ENCODE peak calls at places on chromosomes 13 and 19, in four cellular contexts. One of them, this sample, is unnamed. For H3K36me3 and H3K4me1, the result is how much of the 10 kb centered on the place peaks cover.

GRCh38 chr19:37362733-37363132 is 8.2 kb upstream of the ZNF527 start:
- DNase-seq in HepG2: peak
- DNase-seq in CD4-positive, CD25-positive, alpha-beta regulatory T cell: no peak
- DNase-seq in transverse colon: no peak
- DNase-seq in this sample: no peak

GRCh38 chr19:3513198-3514140 is 7.4 kb downstream of the FZR1 start:
- DNase-seq in HepG2: no peak
- DNase-seq in CD4-positive, CD25-positive, alpha-beta regulatory T cell: no peak
- DNase-seq in transverse colon: no peak
- DNase-seq in this sample: no peak

GRCh38 chr13:102907886-102908515 is 62.2 kb downstream of the ERCC5 start:
- DNase-seq in HepG2: no peak
- DNase-seq in CD4-positive, CD25-positive, alpha-beta regulatory T cell: no peak
- DNase-seq in transverse colon: no peak
- DNase-seq in this sample: no peak

GRCh38 chr19:18284710-18285430 is 3.4 kb upstream of the JUND start:
- DNase-seq in HepG2: no peak
- DNase-seq in CD4-positive, CD25-positive, alpha-beta regulatory T cell: no peak
- DNase-seq in transverse colon: no peak
- DNase-seq in this sample: no peak

GRCh38 chr19:23415561-23416191 is 20.4 kb upstream of the ZNF91 start:
- DNase-seq in HepG2: no peak
- DNase-seq in CD4-positive, CD25-positive, alpha-beta regulatory T cell: no peak
- DNase-seq in transverse colon: peak
- DNase-seq in this sample: no peak

GRCh38 chr13:22883961-22884360 is 296.8 kb upstream of the SGCG start:
- DNase-seq in HepG2: no peak
- DNase-seq in CD4-positive, CD25-positive, alpha-beta regulatory T cell: no peak
- DNase-seq in transverse colon: no peak
- DNase-seq in this sample: no peak

GRCh38 chr13:43072394-43072793 is 49.0 kb downstream of the DNAJC15 start:
- DNase-seq in HepG2: no peak
- DNase-seq in CD4-positive, CD25-positive, alpha-beta regulatory T cell: no peak
- DNase-seq in transverse colon: no peak
- DNase-seq in this sample: no peak

GRCh38 chr13:64007334-64007733 is 2591.7 kb upstream of the PCDH20 start:
- DNase-seq in HepG2: no peak
- DNase-seq in CD4-positive, CD25-positive, alpha-beta regulatory T cell: no peak
- DNase-seq in transverse colon: no peak
- DNase-seq in this sample: no peak

GRCh38 chr13:112968380-112968909 is 569 bp upstream of the MCF2L start:
- DNase-seq in HepG2: no peak
- DNase-seq in CD4-positive, CD25-positive, alpha-beta regulatory T cell: peak
- DNase-seq in transverse colon: peak
- DNase-seq in this sample: peak

GRCh38 chr13:79904581-79904980 is 423.6 kb downstream of the NDFIP2 start:
- DNase-seq in HepG2: no peak
- DNase-seq in CD4-positive, CD25-positive, alpha-beta regulatory T cell: no peak
- DNase-seq in transverse colon: no peak
- DNase-seq in this sample: no peak

GRCh38 chr13:19071161-19071936 is 110.3 kb downstream of the TUBA3C start:
- DNase-seq in HepG2: no peak
- DNase-seq in CD4-positive, CD25-positive, alpha-beta regulatory T cell: no peak
- DNase-seq in transverse colon: no peak
- DNase-seq in this sample: no peak

GRCh38 chr13:37870489-37870845 is 895 bp upstream of the TRPC4 start:
- DNase-seq in HepG2: no peak
- DNase-seq in CD4-positive, CD25-positive, alpha-beta regulatory T cell: no peak
- DNase-seq in transverse colon: no peak
- DNase-seq in this sample: no peak

GRCh38 chr19:43432866-43433673 is 18.4 kb downstream of the TEX101 start:
- DNase-seq in HepG2: peak
- DNase-seq in CD4-positive, CD25-positive, alpha-beta regulatory T cell: peak
- DNase-seq in transverse colon: peak
- DNase-seq in this sample: peak

GRCh38 chr19:3534375-3535234 is 4.4 kb upstream of the TEKTIP1 start:
- DNase-seq in HepG2: no peak
- DNase-seq in CD4-positive, CD25-positive, alpha-beta regulatory T cell: no peak
- DNase-seq in transverse colon: no peak
- DNase-seq in this sample: no peak

GRCh38 chr19:55340784-55341147 is 1.1 kb downstream of the KMT5C start:
- DNase-seq in HepG2: no peak
- DNase-seq in CD4-positive, CD25-positive, alpha-beta regulatory T cell: no peak
- DNase-seq in transverse colon: peak
- DNase-seq in this sample: peak

GRCh38 chr13:43473437-43473836 is 313.3 kb downstream of the ENOX1 start:
- DNase-seq in HepG2: no peak
- DNase-seq in CD4-positive, CD25-positive, alpha-beta regulatory T cell: no peak
- DNase-seq in transverse colon: no peak
- DNase-seq in this sample: no peak

GRCh38 chr19:10018786-10019185 is 5.5 kb downstream of the RDH8 start:
- DNase-seq in HepG2: no peak
- DNase-seq in CD4-positive, CD25-positive, alpha-beta regulatory T cell: no peak
- DNase-seq in transverse colon: no peak
- DNase-seq in this sample: no peak

GRCh38 chr13:113750554-113751399 is 8.2 kb upstream of the TMEM255B start:
- DNase-seq in HepG2: no peak
- DNase-seq in CD4-positive, CD25-positive, alpha-beta regulatory T cell: no peak
- DNase-seq in transverse colon: no peak
- DNase-seq in this sample: no peak

GRCh38 chr19:16458391-16459128 is 13.2 kb downstream of the EPS15L1 start:
- DNase-seq in HepG2: peak
- DNase-seq in CD4-positive, CD25-positive, alpha-beta regulatory T cell: no peak
- DNase-seq in transverse colon: no peak
- DNase-seq in this sample: no peak

GRCh38 chr13:111005808-111006494 is 91.1 kb upstream of the ANKRD10 start:
- DNase-seq in HepG2: no peak
- DNase-seq in CD4-positive, CD25-positive, alpha-beta regulatory T cell: no peak
- DNase-seq in transverse colon: peak
- DNase-seq in this sample: no peak

GRCh38 chr19:12996542-12997094 is 1.3 kb downstream of the NFIX start:
- DNase-seq in HepG2: peak
- DNase-seq in CD4-positive, CD25-positive, alpha-beta regulatory T cell: no peak
- DNase-seq in transverse colon: no peak
- DNase-seq in this sample: no peak

GRCh38 chr19:44737238-44738160 is 11.0 kb upstream of the BCL3 start:
- DNase-seq in HepG2: peak
- DNase-seq in CD4-positive, CD25-positive, alpha-beta regulatory T cell: no peak
- DNase-seq in transverse colon: peak
- DNase-seq in this sample: no peak

GRCh38 chr19:30155529-30156200 is 213.6 kb downstream of the URI1 start:
- DNase-seq in HepG2: no peak
- DNase-seq in CD4-positive, CD25-positive, alpha-beta regulatory T cell: no peak
- DNase-seq in transverse colon: no peak
- DNase-seq in this sample: no peak

GRCh38 chr19:8654591-8655339 is 24.3 kb downstream of the NFILZ start:
- DNase-seq in HepG2: no peak
- DNase-seq in CD4-positive, CD25-positive, alpha-beta regulatory T cell: peak
- DNase-seq in transverse colon: peak
- DNase-seq in this sample: peak

GRCh38 chr13:113647351-113648217 is 10.4 kb downstream of the ATP4B start:
- DNase-seq in HepG2: no peak
- DNase-seq in CD4-positive, CD25-positive, alpha-beta regulatory T cell: no peak
- DNase-seq in transverse colon: peak
- DNase-seq in this sample: no peak

GRCh38 chr13:51221674-51222509 is at the start of gene FAM124A:
- DNase-seq in HepG2: no peak
- DNase-seq in CD4-positive, CD25-positive, alpha-beta regulatory T cell: no peak
- DNase-seq in transverse colon: peak
- DNase-seq in this sample: peak

GRCh38 chr13:48316826-48317510 is 13.4 kb downstream of the RB1 start:
- DNase-seq in HepG2: no peak
- DNase-seq in CD4-positive, CD25-positive, alpha-beta regulatory T cell: no peak
- DNase-seq in transverse colon: no peak
- DNase-seq in this sample: no peak

GRCh38 chr13:35898041-35898440 is 233.1 kb downstream of the DCLK1 start:
- DNase-seq in HepG2: no peak
- DNase-seq in CD4-positive, CD25-positive, alpha-beta regulatory T cell: no peak
- DNase-seq in transverse colon: no peak
- DNase-seq in this sample: no peak

DNA sequence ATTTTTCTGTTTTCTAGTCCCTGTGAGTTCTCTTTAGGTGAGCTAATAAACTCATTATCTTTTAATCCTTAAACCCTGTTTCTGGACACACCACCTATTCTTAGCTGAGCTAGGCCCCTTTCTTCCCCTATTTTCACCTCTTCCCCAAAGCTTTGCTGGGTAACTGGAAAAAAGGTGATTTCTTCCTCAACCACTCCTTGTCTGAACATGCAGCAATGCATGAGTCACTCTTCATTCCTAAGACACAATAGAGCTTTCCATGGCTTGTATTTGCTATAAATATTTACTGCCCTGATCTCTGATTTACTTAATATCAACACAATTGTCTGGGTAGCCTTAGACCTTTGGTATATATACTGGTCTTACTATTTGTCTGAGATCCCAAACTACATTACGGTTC is 370.9 kb downstream of the KLF5 start:
- DNase-seq in HepG2: no peak
- DNase-seq in CD4-positive, CD25-positive, alpha-beta regulatory T cell: no peak
- DNase-seq in transverse colon: no peak
- DNase-seq in this sample: no peak
- H3K27ac ChIP-seq in HepG2: no peak
- H3K27ac ChIP-seq in CD4-positive, CD25-positive, alpha-beta regulatory T cell: no peak
- H3K27ac ChIP-seq in transverse colon: no peak
- H3K27ac ChIP-seq in this sample: no peak

GRCh38 chr13:95607363-95607762 is 37.1 kb downstream of the DZIP1 start:
- DNase-seq in HepG2: no peak
- DNase-seq in CD4-positive, CD25-positive, alpha-beta regulatory T cell: no peak
- DNase-seq in transverse colon: no peak
- DNase-seq in this sample: no peak

GRCh38 chr13:95604534-95604915 is 40.0 kb downstream of the DZIP1 start:
- DNase-seq in HepG2: no peak
- DNase-seq in CD4-positive, CD25-positive, alpha-beta regulatory T cell: no peak
- DNase-seq in transverse colon: no peak
- DNase-seq in this sample: no peak

GRCh38 chr13:95605426-95606125 is 38.9 kb downstream of the DZIP1 start:
- DNase-seq in HepG2: no peak
- DNase-seq in CD4-positive, CD25-positive, alpha-beta regulatory T cell: no peak
- DNase-seq in transverse colon: no peak
- DNase-seq in this sample: no peak

GRCh38 chr13:95603887-95604533 is 40.5 kb downstream of the DZIP1 start:
- DNase-seq in HepG2: peak
- DNase-seq in CD4-positive, CD25-positive, alpha-beta regulatory T cell: no peak
- DNase-seq in transverse colon: peak
- DNase-seq in this sample: no peak

GRCh38 chr13:95608640-95609280 is 35.7 kb downstream of the DZIP1 start:
- DNase-seq in HepG2: no peak
- DNase-seq in CD4-positive, CD25-positive, alpha-beta regulatory T cell: no peak
- DNase-seq in transverse colon: no peak
- DNase-seq in this sample: no peak
- H3K36me3 ChIP-seq in HepG2: under half
- H3K36me3 ChIP-seq in CD4-positive, CD25-positive, alpha-beta regulatory T cell: under half
- H3K36me3 ChIP-seq in transverse colon: under half
- H3K36me3 ChIP-seq in this sample: under half

DNA sequence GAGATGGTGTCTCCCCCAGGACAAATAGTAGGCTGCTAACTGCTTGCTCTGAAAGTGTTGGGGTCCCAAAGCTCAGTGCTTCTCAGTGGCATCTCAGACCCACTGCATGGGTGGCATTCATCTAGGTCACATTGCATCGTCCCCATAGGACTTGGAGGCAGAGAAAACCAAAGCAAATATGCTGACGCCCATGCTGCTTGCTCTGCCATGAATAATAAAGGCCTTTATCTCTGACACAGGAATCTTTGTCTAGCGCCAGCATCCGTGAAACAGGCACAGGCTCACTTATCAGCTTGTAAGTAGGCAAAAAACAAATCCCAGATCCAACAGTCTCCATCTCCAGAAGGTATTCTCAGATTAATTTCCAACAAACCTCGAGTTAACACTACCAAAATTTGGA is 18.9 kb upstream of the IPO5 start:
- DNase-seq in HepG2: no peak
- DNase-seq in CD4-positive, CD25-positive, alpha-beta regulatory T cell: no peak
- DNase-seq in transverse colon: no peak
- DNase-seq in this sample: no peak
- H3K4me1 ChIP-seq in HepG2: under half
- H3K4me1 ChIP-seq in CD4-positive, CD25-positive, alpha-beta regulatory T cell: under half
- H3K4me1 ChIP-seq in transverse colon: under half
- H3K4me1 ChIP-seq in this sample: under half

GRCh38 chr13:39586956-39587605 is 15.9 kb downstream of the LHFPL6 start:
- DNase-seq in HepG2: no peak
- DNase-seq in CD4-positive, CD25-positive, alpha-beta regulatory T cell: no peak
- DNase-seq in transverse colon: no peak
- DNase-seq in this sample: no peak

GRCh38 chr13:39586142-39586541 is 16.9 kb downstream of the LHFPL6 start:
- DNase-seq in HepG2: no peak
- DNase-seq in CD4-positive, CD25-positive, alpha-beta regulatory T cell: no peak
- DNase-seq in transverse colon: no peak
- DNase-seq in this sample: no peak

GRCh38 chr13:39588384-39588783 is 14.6 kb downstream of the LHFPL6 start:
- DNase-seq in HepG2: no peak
- DNase-seq in CD4-positive, CD25-positive, alpha-beta regulatory T cell: no peak
- DNase-seq in transverse colon: no peak
- DNase-seq in this sample: no peak

GRCh38 chr13:39587939-39588338 is 15.1 kb downstream of the LHFPL6 start:
- DNase-seq in HepG2: no peak
- DNase-seq in CD4-positive, CD25-positive, alpha-beta regulatory T cell: no peak
- DNase-seq in transverse colon: no peak
- DNase-seq in this sample: no peak

GRCh38 chr13:39590466-39591036 is 12.4 kb downstream of the LHFPL6 start:
- DNase-seq in HepG2: no peak
- DNase-seq in CD4-positive, CD25-positive, alpha-beta regulatory T cell: no peak
- DNase-seq in transverse colon: no peak
- DNase-seq in this sample: no peak
- H3K27ac ChIP-seq in HepG2: no peak
- H3K27ac ChIP-seq in CD4-positive, CD25-positive, alpha-beta regulatory T cell: no peak
- H3K27ac ChIP-seq in transverse colon: no peak
- H3K27ac ChIP-seq in this sample: no peak

GRCh38 chr13:31790992-31791391 is 51.7 kb downstream of the RXFP2 start:
- DNase-seq in HepG2: no peak
- DNase-seq in CD4-positive, CD25-positive, alpha-beta regulatory T cell: no peak
- DNase-seq in transverse colon: no peak
- DNase-seq in this sample: no peak

GRCh38 chr13:31797154-31797775 is 57.9 kb downstream of the RXFP2 start:
- DNase-seq in HepG2: peak
- DNase-seq in CD4-positive, CD25-positive, alpha-beta regulatory T cell: no peak
- DNase-seq in transverse colon: no peak
- DNase-seq in this sample: no peak

GRCh38 chr13:31798189-31798588 is 58.9 kb downstream of the RXFP2 start:
- DNase-seq in HepG2: no peak
- DNase-seq in CD4-positive, CD25-positive, alpha-beta regulatory T cell: no peak
- DNase-seq in transverse colon: no peak
- DNase-seq in this sample: no peak

GRCh38 chr13:31794452-31794851 is 55.1 kb downstream of the RXFP2 start:
- DNase-seq in HepG2: no peak
- DNase-seq in CD4-positive, CD25-positive, alpha-beta regulatory T cell: no peak
- DNase-seq in transverse colon: no peak
- DNase-seq in this sample: no peak

GRCh38 chr13:31793246-31793645 is 53.9 kb downstream of the RXFP2 start:
- DNase-seq in HepG2: no peak
- DNase-seq in CD4-positive, CD25-positive, alpha-beta regulatory T cell: no peak
- DNase-seq in transverse colon: no peak
- DNase-seq in this sample: no peak
- H3K36me3 ChIP-seq in HepG2: under half
- H3K36me3 ChIP-seq in CD4-positive, CD25-positive, alpha-beta regulatory T cell: under half
- H3K36me3 ChIP-seq in transverse colon: under half
- H3K36me3 ChIP-seq in this sample: under half